ENCODE peak calls at places on chromosomes 7 and 10, in nine cellular contexts. One of them, this sample, is unnamed.

GRCh38 chr7:128266891-128267839 is 26.1 kb downstream of the LEP start:
- DNase-seq in activated CD8-positive, alpha-beta memory T cell treated with anti-CD3 and anti-CD28 coated beads for 24 hours: no peak
- DNase-seq in caudate nucleus: no peak
- DNase-seq in right cardiac atrium: peak
- DNase-seq in fibroblast of the conjunctiva: peak
- DNase-seq in NCI-H1092 treated with DMSO at 0.1 percent for 48 hours: peak
- DNase-seq in NCI-H2171: peak
- DNase-seq in breast epithelium: peak
- DNase-seq in NCI-H1694: peak
- DNase-seq in this sample: no peak

GRCh38 chr10:117165557-117166419 is 27.7 kb upstream of the VAX1 start:
- DNase-seq in activated CD8-positive, alpha-beta memory T cell treated with anti-CD3 and anti-CD28 coated beads for 24 hours: peak
- DNase-seq in caudate nucleus: peak
- DNase-seq in right cardiac atrium: peak
- DNase-seq in fibroblast of the conjunctiva: peak
- DNase-seq in NCI-H1092 treated with DMSO at 0.1 percent for 48 hours: no peak
- DNase-seq in NCI-H2171: no peak
- DNase-seq in breast epithelium: no peak
- DNase-seq in NCI-H1694: peak
- DNase-seq in this sample: no peak

GRCh38 chr7:40244226-40244625 is 109.4 kb downstream of the SUGCT start:
- DNase-seq in activated CD8-positive, alpha-beta memory T cell treated with anti-CD3 and anti-CD28 coated beads for 24 hours: no peak
- DNase-seq in caudate nucleus: no peak
- DNase-seq in right cardiac atrium: no peak
- DNase-seq in fibroblast of the conjunctiva: no peak
- DNase-seq in NCI-H1092 treated with DMSO at 0.1 percent for 48 hours: no peak
- DNase-seq in NCI-H2171: no peak
- DNase-seq in breast epithelium: no peak
- DNase-seq in NCI-H1694: no peak
- DNase-seq in this sample: no peak

GRCh38 chr7:43888983-43889945 is 17.1 kb downstream of the URGCP start:
- DNase-seq in activated CD8-positive, alpha-beta memory T cell treated with anti-CD3 and anti-CD28 coated beads for 24 hours: no peak
- DNase-seq in caudate nucleus: no peak
- DNase-seq in right cardiac atrium: no peak
- DNase-seq in fibroblast of the conjunctiva: no peak
- DNase-seq in NCI-H1092 treated with DMSO at 0.1 percent for 48 hours: no peak
- DNase-seq in NCI-H2171: no peak
- DNase-seq in breast epithelium: no peak
- DNase-seq in NCI-H1694: no peak
- DNase-seq in this sample: no peak

GRCh38 chr10:46225597-46225996 is 61.2 kb upstream of the ANTXRL start:
- DNase-seq in activated CD8-positive, alpha-beta memory T cell treated with anti-CD3 and anti-CD28 coated beads for 24 hours: no peak
- DNase-seq in caudate nucleus: no peak
- DNase-seq in right cardiac atrium: no peak
- DNase-seq in fibroblast of the conjunctiva: no peak
- DNase-seq in NCI-H1092 treated with DMSO at 0.1 percent for 48 hours: no peak
- DNase-seq in NCI-H2171: no peak
- DNase-seq in breast epithelium: no peak
- DNase-seq in NCI-H1694: no peak
- DNase-seq in this sample: no peak

GRCh38 chr7:118079369-118079768 is 104.6 kb upstream of the LSM8 start:
- DNase-seq in activated CD8-positive, alpha-beta memory T cell treated with anti-CD3 and anti-CD28 coated beads for 24 hours: no peak
- DNase-seq in caudate nucleus: no peak
- DNase-seq in right cardiac atrium: no peak
- DNase-seq in fibroblast of the conjunctiva: no peak
- DNase-seq in NCI-H1092 treated with DMSO at 0.1 percent for 48 hours: no peak
- DNase-seq in NCI-H2171: no peak
- DNase-seq in breast epithelium: no peak
- DNase-seq in NCI-H1694: no peak
- DNase-seq in this sample: no peak

GRCh38 chr10:97179731-97180366 is 5.9 kb downstream of the SLIT1 start:
- DNase-seq in activated CD8-positive, alpha-beta memory T cell treated with anti-CD3 and anti-CD28 coated beads for 24 hours: no peak
- DNase-seq in caudate nucleus: peak
- DNase-seq in right cardiac atrium: peak
- DNase-seq in fibroblast of the conjunctiva: no peak
- DNase-seq in NCI-H1092 treated with DMSO at 0.1 percent for 48 hours: peak
- DNase-seq in NCI-H2171: no peak
- DNase-seq in breast epithelium: no peak
- DNase-seq in NCI-H1694: peak
- DNase-seq in this sample: no peak

GRCh38 chr7:44293561-44294324 is 31.7 kb downstream of the CAMK2B start:
- DNase-seq in activated CD8-positive, alpha-beta memory T cell treated with anti-CD3 and anti-CD28 coated beads for 24 hours: peak
- DNase-seq in caudate nucleus: no peak
- DNase-seq in right cardiac atrium: no peak
- DNase-seq in fibroblast of the conjunctiva: no peak
- DNase-seq in NCI-H1092 treated with DMSO at 0.1 percent for 48 hours: no peak
- DNase-seq in NCI-H2171: no peak
- DNase-seq in breast epithelium: peak
- DNase-seq in NCI-H1694: no peak
- DNase-seq in this sample: no peak

GRCh38 chr7:111863269-111863668 is 301.0 kb upstream of the IMMP2L start:
- DNase-seq in activated CD8-positive, alpha-beta memory T cell treated with anti-CD3 and anti-CD28 coated beads for 24 hours: no peak
- DNase-seq in caudate nucleus: no peak
- DNase-seq in right cardiac atrium: no peak
- DNase-seq in fibroblast of the conjunctiva: no peak
- DNase-seq in NCI-H1092 treated with DMSO at 0.1 percent for 48 hours: no peak
- DNase-seq in NCI-H2171: no peak
- DNase-seq in breast epithelium: no peak
- DNase-seq in NCI-H1694: no peak
- DNase-seq in this sample: no peak

GRCh38 chr10:77081411-77082010 is 556.1 kb downstream of the KCNMA1 start:
- DNase-seq in activated CD8-positive, alpha-beta memory T cell treated with anti-CD3 and anti-CD28 coated beads for 24 hours: no peak
- DNase-seq in caudate nucleus: peak
- DNase-seq in right cardiac atrium: no peak
- DNase-seq in fibroblast of the conjunctiva: no peak
- DNase-seq in NCI-H1092 treated with DMSO at 0.1 percent for 48 hours: no peak
- DNase-seq in NCI-H2171: no peak
- DNase-seq in breast epithelium: no peak
- DNase-seq in NCI-H1694: no peak
- DNase-seq in this sample: no peak

GRCh38 chr10:88042162-88043100 is 179.0 kb downstream of the PTEN start:
- DNase-seq in activated CD8-positive, alpha-beta memory T cell treated with anti-CD3 and anti-CD28 coated beads for 24 hours: no peak
- DNase-seq in caudate nucleus: no peak
- DNase-seq in right cardiac atrium: no peak
- DNase-seq in fibroblast of the conjunctiva: peak
- DNase-seq in NCI-H1092 treated with DMSO at 0.1 percent for 48 hours: no peak
- DNase-seq in NCI-H2171: no peak
- DNase-seq in breast epithelium: peak
- DNase-seq in NCI-H1694: no peak
- DNase-seq in this sample: no peak

GRCh38 chr10:11300071-11300470 is 282.4 kb downstream of the CELF2 start:
- DNase-seq in activated CD8-positive, alpha-beta memory T cell treated with anti-CD3 and anti-CD28 coated beads for 24 hours: no peak
- DNase-seq in caudate nucleus: no peak
- DNase-seq in right cardiac atrium: no peak
- DNase-seq in fibroblast of the conjunctiva: no peak
- DNase-seq in NCI-H1092 treated with DMSO at 0.1 percent for 48 hours: no peak
- DNase-seq in NCI-H2171: no peak
- DNase-seq in breast epithelium: no peak
- DNase-seq in NCI-H1694: no peak
- DNase-seq in this sample: no peak

GRCh38 chr7:5354460-5355279 is 69.0 kb downstream of the TNRC18 start:
- DNase-seq in activated CD8-positive, alpha-beta memory T cell treated with anti-CD3 and anti-CD28 coated beads for 24 hours: no peak
- DNase-seq in caudate nucleus: no peak
- DNase-seq in right cardiac atrium: peak
- DNase-seq in fibroblast of the conjunctiva: no peak
- DNase-seq in NCI-H1092 treated with DMSO at 0.1 percent for 48 hours: no peak
- DNase-seq in NCI-H2171: no peak
- DNase-seq in breast epithelium: peak
- DNase-seq in NCI-H1694: no peak
- DNase-seq in this sample: no peak

GRCh38 chr10:4102802-4103344 is 317.9 kb upstream of the KLF6 start:
- DNase-seq in activated CD8-positive, alpha-beta memory T cell treated with anti-CD3 and anti-CD28 coated beads for 24 hours: no peak
- DNase-seq in caudate nucleus: no peak
- DNase-seq in right cardiac atrium: no peak
- DNase-seq in fibroblast of the conjunctiva: no peak
- DNase-seq in NCI-H1092 treated with DMSO at 0.1 percent for 48 hours: no peak
- DNase-seq in NCI-H2171: no peak
- DNase-seq in breast epithelium: no peak
- DNase-seq in NCI-H1694: no peak
- DNase-seq in this sample: no peak

GRCh38 chr7:36854652-36855051 is 130.4 kb upstream of the AOAH start:
- DNase-seq in activated CD8-positive, alpha-beta memory T cell treated with anti-CD3 and anti-CD28 coated beads for 24 hours: no peak
- DNase-seq in caudate nucleus: no peak
- DNase-seq in right cardiac atrium: no peak
- DNase-seq in fibroblast of the conjunctiva: no peak
- DNase-seq in NCI-H1092 treated with DMSO at 0.1 percent for 48 hours: no peak
- DNase-seq in NCI-H2171: no peak
- DNase-seq in breast epithelium: peak
- DNase-seq in NCI-H1694: no peak
- DNase-seq in this sample: no peak

GRCh38 chr7:94239661-94240234 is 154.9 kb upstream of the COL1A2 start:
- DNase-seq in activated CD8-positive, alpha-beta memory T cell treated with anti-CD3 and anti-CD28 coated beads for 24 hours: no peak
- DNase-seq in caudate nucleus: no peak
- DNase-seq in right cardiac atrium: peak
- DNase-seq in fibroblast of the conjunctiva: no peak
- DNase-seq in NCI-H1092 treated with DMSO at 0.1 percent for 48 hours: no peak
- DNase-seq in NCI-H2171: no peak
- DNase-seq in breast epithelium: no peak
- DNase-seq in NCI-H1694: no peak
- DNase-seq in this sample: no peak

GRCh38 chr7:17007841-17008240 is 126.1 kb upstream of the AGR3 start:
- DNase-seq in activated CD8-positive, alpha-beta memory T cell treated with anti-CD3 and anti-CD28 coated beads for 24 hours: no peak
- DNase-seq in caudate nucleus: no peak
- DNase-seq in right cardiac atrium: no peak
- DNase-seq in fibroblast of the conjunctiva: no peak
- DNase-seq in NCI-H1092 treated with DMSO at 0.1 percent for 48 hours: no peak
- DNase-seq in NCI-H2171: no peak
- DNase-seq in breast epithelium: no peak
- DNase-seq in NCI-H1694: no peak
- DNase-seq in this sample: no peak

This sample was measured in pulmonary artery endothelial cell.